ENCODE peak calls at places on chromosomes 1 and 21, in ten cellular contexts. R is OCI-LY7; Q is tibial nerve; K is heart left ventricle; V is caudate nucleus; W is CD4-positive, alpha-beta T cell; H is IMR-90; P is H1; S is mammary epithelial cell; G is hepatocyte. D is an unnamed sample.

GRCh38 chr1:220726634-220727033 is 21.5 kb upstream of the MTARC2 start:
- DNase-seq in R (no peak), Q (no peak), K (no peak), V (no peak), W (no peak), H (no peak), P (no peak), S (no peak), G (no peak), D (no peak)

GRCh38 chr1:197321821-197322220 is 53.8 kb downstream of the CRB1 start:
- DNase-seq in R (no peak), Q (no peak), K (no peak), V (no peak), W (no peak), H (no peak), P (no peak), S (no peak), G (no peak), D (no peak)

GRCh38 chr1:228373681-228374571 is 32.7 kb downstream of the TRIM11 start:
- DNase-seq in R (no peak), Q (no peak), K (no peak), V (no peak), W (no peak), H (no peak), P (no peak), S (no peak), G (no peak), D (no peak)

GRCh38 chr1:241767737-241768136 is 80.3 kb upstream of the EXO1 start:
- DNase-seq in R (no peak), Q (no peak), K (no peak), V (no peak), W (no peak), H (no peak), P (no peak), S (no peak), G (no peak), D (no peak)

GRCh38 chr1:54581621-54582035 is 33.6 kb downstream of the ACOT11 start:
- DNase-seq in R (no peak), Q (peak), K (peak), V (peak), W (no peak), H (peak), P (no peak), S (peak), G (peak), D (peak)

GRCh38 chr1:158898722-158899121 is 32.6 kb upstream of the PYHIN1 start:
- DNase-seq in R (no peak), Q (no peak), K (no peak), V (no peak), W (no peak), H (no peak), P (no peak), S (no peak), G (no peak), D (no peak)

GRCh38 chr1:221335161-221336101 is 406.5 kb downstream of the DUSP10 start:
- DNase-seq in R (no peak), Q (peak), K (no peak), V (no peak), W (no peak), H (peak), P (no peak), S (peak), G (peak), D (peak)

GRCh38 chr1:149888999-149889289 is 10.4 kb upstream of the BOLA1 start:
- DNase-seq in R (no peak), Q (peak), K (no peak), V (no peak), W (no peak), H (peak), P (no peak), S (peak), G (peak), D (no peak)

GRCh38 chr1:245277276-245277675 is 122.5 kb downstream of the KIF26B start:
- DNase-seq in R (peak), Q (no peak), K (no peak), V (no peak), W (no peak), H (no peak), P (peak), S (no peak), G (no peak), D (no peak)

GRCh38 chr1:195981448-195982139 is 626.6 kb downstream of the KCNT2 start:
- DNase-seq in R (no peak), Q (no peak), K (no peak), V (no peak), W (no peak), H (peak), P (no peak), S (peak), G (no peak), D (peak)

GRCh38 chr1:35558374-35559316 is 1.0 kb downstream of the NCDN start:
- DNase-seq in R (peak), Q (no peak), K (no peak), V (no peak), W (no peak), H (no peak), P (no peak), S (no peak), G (peak), D (no peak)

GRCh38 chr1:15994590-15995351 is 9.3 kb upstream of the SRARP start:
- DNase-seq in R (peak), Q (peak), K (no peak), V (peak), W (peak), H (peak), P (no peak), S (peak), G (peak), D (no peak)

GRCh38 chr1:93701619-93702018 is 20.0 kb upstream of the BCAR3 start:
- DNase-seq in R (no peak), Q (no peak), K (no peak), V (no peak), W (no peak), H (peak), P (no peak), S (peak), G (peak), D (peak)

GRCh38 chr1:101235696-101236545 is 898 bp upstream of the S1PR1 start:
- DNase-seq in R (peak), Q (peak), K (peak), V (no peak), W (peak), H (peak), P (peak), S (peak), G (peak), D (no peak)

GRCh38 chr1:210053126-210053525 is 115.1 kb downstream of the SYT14 start:
- DNase-seq in R (no peak), Q (no peak), K (no peak), V (no peak), W (no peak), H (no peak), P (no peak), S (no peak), G (no peak), D (no peak)

GRCh38 chr21:33662046-33662445 is 19.7 kb downstream of the ITSN1 start:
- DNase-seq in R (no peak), Q (no peak), K (no peak), V (no peak), W (no peak), H (no peak), P (no peak), S (no peak), G (no peak), D (no peak)

GRCh38 chr1:113811353-113811887 is 856 bp downstream of the RSBN1 start:
- DNase-seq in R (peak), Q (peak), K (peak), V (no peak), W (peak), H (peak), P (no peak), S (peak), G (peak), D (no peak)

GRCh38 chr1:206982216-206982615 is 12.0 kb upstream of the FCAMR start:
- DNase-seq in R (peak), Q (peak), K (no peak), V (no peak), W (peak), H (peak), P (peak), S (peak), G (peak), D (no peak)

GRCh38 chr1:43554444-43554992 is 23.8 kb downstream of the PTPRF start:
- DNase-seq in R (peak), Q (no peak), K (no peak), V (no peak), W (peak), H (peak), P (no peak), S (peak), G (no peak), D (no peak)

GRCh38 chr1:17676387-17677060 is 78.6 kb upstream of the ACTL8 start:
- DNase-seq in R (no peak), Q (no peak), K (no peak), V (no peak), W (no peak), H (no peak), P (no peak), S (no peak), G (no peak), D (no peak)

GRCh38 chr1:110874303-110875215 is 1.6 kb downstream of the CD53 start:
- DNase-seq in R (peak), Q (no peak), K (no peak), V (no peak), W (no peak), H (no peak), P (no peak), S (no peak), G (no peak), D (no peak)

GRCh38 chr1:39395357-39395831 is 96.0 kb upstream of the BMP8A start:
- DNase-seq in R (peak), Q (no peak), K (no peak), V (no peak), W (no peak), H (peak), P (no peak), S (peak), G (peak), D (peak)

GRCh38 chr1:14809186-14809981 is 210.9 kb downstream of the KAZN start:
- DNase-seq in R (peak), Q (no peak), K (no peak), V (no peak), W (no peak), H (no peak), P (no peak), S (no peak), G (no peak), D (no peak)

GRCh38 chr21:29022141-29022540 is 2.3 kb upstream of the USP16 start:
- DNase-seq in R (no peak), Q (no peak), K (no peak), V (no peak), W (no peak), H (no peak), P (no peak), S (no peak), G (no peak), D (no peak)

GRCh38 chr1:26862781-26863676 is at the start of gene SFN:
- DNase-seq in R (peak), Q (no peak), K (no peak), V (no peak), W (peak), H (no peak), P (peak), S (peak), G (peak), D (peak)

GRCh38 chr1:45213892-45214291 is 7.5 kb upstream of the ZSWIM5 start:
- DNase-seq in R (no peak), Q (no peak), K (no peak), V (no peak), W (no peak), H (no peak), P (no peak), S (no peak), G (no peak), D (no peak)

GRCh38 chr21:43866659-43867331 is 1.8 kb downstream of the AGPAT3 start:
- DNase-seq in R (no peak), Q (no peak), K (no peak), V (no peak), W (peak), H (no peak), P (peak), S (peak), G (peak), D (no peak)

GRCh38 chr1:151002611-151003010 is 4.1 kb downstream of the MINDY1 start:
- DNase-seq in R (no peak), Q (no peak), K (no peak), V (no peak), W (no peak), H (no peak), P (no peak), S (no peak), G (no peak), D (no peak)

GRCh38 chr1:151001592-151001991 is 5.1 kb downstream of the MINDY1 start:
- DNase-seq in R (no peak), Q (no peak), K (no peak), V (no peak), W (no peak), H (no peak), P (no peak), S (peak), G (no peak), D (no peak)

GRCh38 chr1:150999051-150999674 is 7.5 kb downstream of the MINDY1 start:
- DNase-seq in R (no peak), Q (no peak), K (no peak), V (no peak), W (no peak), H (peak), P (no peak), S (no peak), G (no peak), D (no peak)

GRCh38 chr1:151002006-151002405 is 4.7 kb downstream of the MINDY1 start:
- DNase-seq in R (no peak), Q (no peak), K (no peak), V (no peak), W (no peak), H (no peak), P (no peak), S (no peak), G (no peak), D (no peak)

DNA sequence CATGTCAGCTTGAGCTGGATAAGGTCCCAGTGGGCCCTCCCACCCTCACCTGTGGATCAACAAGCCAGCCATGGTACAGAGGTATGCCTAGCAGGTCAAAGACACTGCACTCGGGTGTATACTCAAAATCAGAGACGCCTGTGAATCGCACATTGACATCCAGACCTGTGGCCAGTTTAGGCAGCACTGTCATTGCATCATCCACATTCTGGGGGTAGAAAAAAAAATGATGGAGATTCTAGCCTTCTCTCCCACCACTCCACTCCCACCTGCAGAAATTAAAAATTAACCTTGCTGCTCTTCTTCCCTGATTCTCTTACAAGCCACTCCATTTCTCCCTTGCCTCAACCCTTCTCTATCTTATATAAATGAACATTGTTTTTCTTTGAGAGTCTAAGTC is 6.3 kb downstream of the MINDY1 start:
- DNase-seq in R (no peak), Q (no peak), K (no peak), V (no peak), W (no peak), H (no peak), P (no peak), S (no peak), G (no peak), D (no peak)
- H3K27ac ChIP-seq in R (no peak), Q (peak), K (no peak), V (no peak), W (no peak), H (no peak), P (no peak), S (no peak), G (no peak), D (no peak)

GRCh38 chr1:177983824-177984528 is 14.1 kb upstream of the SEC16B start:
- DNase-seq in R (no peak), Q (peak), K (peak), V (no peak), W (no peak), H (peak), P (peak), S (peak), G (peak), D (peak)
- H3K27ac ChIP-seq in R (no peak), Q (peak), K (no peak), V (no peak), W (no peak), H (no peak), P (no peak), S (no peak), G (peak), D (peak)

GRCh38 chr1:161095230-161095629 is 2.9 kb upstream of the KLHDC9 start:
- DNase-seq in R (no peak), Q (no peak), K (no peak), V (no peak), W (no peak), H (no peak), P (no peak), S (no peak), G (no peak), D (no peak)

GRCh38 chr1:161098161-161099068 is at the start of gene KLHDC9:
- DNase-seq in R (peak), Q (peak), K (peak), V (peak), W (peak), H (peak), P (peak), S (peak), G (peak), D (no peak)

GRCh38 chr1:161096015-161096414 is 2.1 kb upstream of the KLHDC9 start:
- DNase-seq in R (no peak), Q (no peak), K (no peak), V (no peak), W (no peak), H (no peak), P (no peak), S (no peak), G (no peak), D (no peak)

GRCh38 chr1:161094481-161094880 is 3.7 kb upstream of the KLHDC9 start:
- DNase-seq in R (no peak), Q (no peak), K (no peak), V (no peak), W (no peak), H (no peak), P (no peak), S (no peak), G (no peak), D (no peak)

GRCh38 chr1:161096514-161096913 is 1.6 kb upstream of the KLHDC9 start:
- DNase-seq in R (no peak), Q (peak), K (peak), V (no peak), W (no peak), H (peak), P (no peak), S (peak), G (no peak), D (no peak)
- H3K27ac ChIP-seq in R (no peak), Q (peak), K (peak), V (no peak), W (no peak), H (no peak), P (no peak), S (no peak), G (peak), D (peak)

GRCh38 chr1:169044971-169045370 is 61.5 kb upstream of the ATP1B1 start:
- DNase-seq in R (peak), Q (no peak), K (no peak), V (no peak), W (no peak), H (no peak), P (no peak), S (no peak), G (no peak), D (no peak)

GRCh38 chr1:169049258-169049936 is 57.1 kb upstream of the ATP1B1 start:
- DNase-seq in R (no peak), Q (no peak), K (no peak), V (no peak), W (no peak), H (no peak), P (no peak), S (no peak), G (no peak), D (no peak)

GRCh38 chr1:169048043-169048442 is 58.4 kb upstream of the ATP1B1 start:
- DNase-seq in R (no peak), Q (no peak), K (no peak), V (no peak), W (no peak), H (no peak), P (no peak), S (peak), G (peak), D (no peak)

GRCh38 chr1:169046671-169047070 is 59.8 kb upstream of the ATP1B1 start:
- DNase-seq in R (no peak), Q (no peak), K (no peak), V (no peak), W (no peak), H (no peak), P (no peak), S (no peak), G (no peak), D (no peak)

DNA sequence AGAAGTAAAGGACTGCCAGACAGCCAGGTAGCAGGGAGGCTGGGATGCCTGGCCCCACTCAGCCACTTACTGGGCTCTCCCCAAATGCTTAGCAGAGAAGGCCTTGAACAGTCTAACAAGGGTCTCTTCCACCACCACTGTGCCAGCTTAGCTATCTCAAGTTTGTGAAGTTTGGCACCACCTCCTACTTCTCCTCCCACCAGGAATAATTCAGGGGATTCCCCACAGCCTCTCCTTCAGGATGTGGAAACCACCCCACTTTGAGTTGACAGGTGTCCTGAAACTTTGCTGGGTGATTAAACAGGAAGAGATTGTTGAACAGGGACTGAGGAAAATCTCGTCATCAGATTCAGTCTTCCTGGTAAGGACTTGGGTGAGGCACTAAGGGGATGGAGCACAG is 59.4 kb upstream of the ATP1B1 start:
- DNase-seq in R (no peak), Q (no peak), K (no peak), V (no peak), W (no peak), H (no peak), P (no peak), S (peak), G (peak), D (peak)
- H3K27ac ChIP-seq in R (no peak), Q (no peak), K (no peak), V (no peak), W (no peak), H (no peak), P (no peak), S (no peak), G (peak), D (no peak)

D was measured in epithelial cell of prostate.